ENCODE peak calls at places on chromosomes 2 and 18, in seven cellular contexts. Y is fibroblast of mammary gland, R is transverse colon, V is heart left ventricle, E is cardiac muscle cell, C is BJ, J is H9. F is an unnamed sample.

GRCh38 chr2:32068-32467 is 14.2 kb downstream of the FAM110C start:
- DNase-seq in Y (no peak), R (no peak), V (no peak), E (no peak), C (no peak), J (no peak), F (no peak)

GRCh38 chr2:64217198-64217869 is 73.1 kb upstream of the PELI1 start:
- DNase-seq in Y (no peak), R (no peak), V (no peak), E (no peak), C (no peak), J (no peak), F (no peak)

GRCh38 chr2:23092831-23093230 is 292.1 kb upstream of the KLHL29 start:
- DNase-seq in Y (peak; percentile 4), R (no peak), V (no peak), E (peak; percentile 6), C (no peak), J (no peak), F (no peak)

GRCh38 chr2:11753886-11754704 is 7.7 kb downstream of the LPIN1 start:
- DNase-seq in Y (peak; percentile 75), R (peak; percentile 65), V (peak; percentile 46), E (peak; percentile 68), C (no peak), J (no peak), F (peak; percentile 43)

GRCh38 chr18:62118324-62118723 is 68.5 kb downstream of the PIGN start:
- DNase-seq in Y (peak; percentile 83), R (no peak), V (no peak), E (peak; percentile 90), C (peak; percentile 43), J (no peak), F (no peak)

GRCh38 chr2:211391206-211391605 is 834.8 kb downstream of the CPS1 start:
- DNase-seq in Y (no peak), R (no peak), V (no peak), E (no peak), C (no peak), J (no peak), F (no peak)

GRCh38 chr2:41717883-41718282 is 329.9 kb upstream of the PKDCC start:
- DNase-seq in Y (peak; percentile 27), R (no peak), V (no peak), E (no peak), C (no peak), J (no peak), F (no peak)

GRCh38 chr18:50956116-50956515 is 11.7 kb upstream of the ELAC1 start:
- DNase-seq in Y (no peak), R (no peak), V (no peak), E (no peak), C (no peak), J (no peak), F (no peak)

GRCh38 chr2:100178085-100178788 is 35.8 kb upstream of the AFF3 start:
- DNase-seq in Y (peak; percentile 47), R (no peak), V (no peak), E (peak; percentile 60), C (no peak), J (peak; percentile 88), F (no peak)

GRCh38 chr2:215664847-215665525 is 229.1 kb upstream of the FN1 start:
- DNase-seq in Y (peak; percentile 97), R (no peak), V (no peak), E (peak; percentile 83), C (peak; percentile 77), J (no peak), F (no peak)

GRCh38 chr2:179440642-179441251 is 176.1 kb upstream of the SESTD1 start:
- DNase-seq in Y (peak; percentile 60), R (no peak), V (no peak), E (peak; percentile 61), C (no peak), J (no peak), F (no peak)

GRCh38 chr2:217868911-217869334 is 133.9 kb downstream of the TNS1 start:
- DNase-seq in Y (peak; percentile 70), R (no peak), V (no peak), E (peak; percentile 64), C (peak; percentile 9), J (no peak), F (no peak)

GRCh38 chr2:146661494-146662096 is 1183.2 kb upstream of the ACVR2A start:
- DNase-seq in Y (peak; percentile 61), R (no peak), V (no peak), E (peak; percentile 64), C (no peak), J (no peak), F (no peak)

GRCh38 chr2:3100386-3100785 is 277.2 kb downstream of the EIPR1 start:
- DNase-seq in Y (no peak), R (no peak), V (no peak), E (no peak), C (no peak), J (no peak), F (no peak)

GRCh38 chr2:3097804-3098203 is 279.8 kb downstream of the EIPR1 start:
- DNase-seq in Y (no peak), R (no peak), V (no peak), E (no peak), C (no peak), J (peak; percentile 13), F (no peak)

GRCh38 chr2:3099860-3100234 is 277.8 kb downstream of the EIPR1 start:
- DNase-seq in Y (no peak), R (no peak), V (no peak), E (no peak), C (no peak), J (no peak), F (no peak)

GRCh38 chr2:3099145-3099859 is 278.3 kb downstream of the EIPR1 start:
- DNase-seq in Y (no peak), R (no peak), V (no peak), E (no peak), C (no peak), J (no peak), F (no peak)

DNA sequence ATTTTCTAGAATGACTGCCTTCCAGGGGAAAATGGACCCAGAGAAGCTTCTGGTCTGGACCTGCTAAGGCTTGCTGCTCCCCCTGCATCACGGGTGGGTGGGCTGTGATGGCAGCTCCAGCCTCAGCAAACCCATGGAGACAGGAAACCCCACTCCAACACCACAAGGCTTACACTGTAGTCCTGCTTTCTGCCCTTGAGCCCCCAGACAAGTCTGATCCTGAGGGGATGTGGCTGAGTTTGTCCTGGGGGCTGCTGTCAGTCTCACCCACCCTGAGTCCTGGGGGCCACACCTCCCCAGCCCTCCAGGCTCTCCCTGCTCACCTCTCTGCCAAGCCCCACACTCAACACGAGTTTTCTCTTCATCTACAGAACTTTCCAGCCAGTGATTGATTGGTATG is 279.4 kb downstream of the EIPR1 start:
- DNase-seq in Y (no peak), R (no peak), V (no peak), E (no peak), C (no peak), J (no peak), F (no peak)
- TF ChIP-seq CTCF in Y (no peak), R (no peak), V (no peak), E (no peak), C (no peak), J (no peak), F (no peak)

GRCh38 chr18:58335821-58336220 is 291.8 kb downstream of the NEDD4L start:
- DNase-seq in Y (no peak), R (no peak), V (no peak), E (no peak), C (no peak), J (no peak), F (no peak)
- TF ChIP-seq CTCF in Y (peak; percentile 37), R (no peak), V (peak; percentile 14), E (peak; percentile 29), C (peak; percentile 40), J (peak; percentile 51), F (no peak)

GRCh38 chr2:159088906-159089305 is 120.5 kb downstream of the TANC1 start:
- DNase-seq in Y (no peak), R (no peak), V (no peak), E (no peak), C (no peak), J (no peak), F (no peak)
- TF ChIP-seq CTCF in Y (no peak), R (no peak), V (no peak), E (no peak), C (no peak), J (peak; percentile 48), F (no peak)

GRCh38 chr2:30686669-30687068 is 120.6 kb downstream of the CAPN13 start:
- DNase-seq in Y (no peak), R (no peak), V (no peak), E (no peak), C (no peak), J (no peak), F (no peak)

GRCh38 chr2:30684546-30684945 is 122.7 kb downstream of the CAPN13 start:
- DNase-seq in Y (no peak), R (no peak), V (no peak), E (no peak), C (no peak), J (no peak), F (no peak)

GRCh38 chr2:30684026-30684425 is 123.2 kb downstream of the CAPN13 start:
- DNase-seq in Y (no peak), R (no peak), V (no peak), E (no peak), C (no peak), J (no peak), F (no peak)

GRCh38 chr2:30684996-30685395 is 122.2 kb downstream of the CAPN13 start:
- DNase-seq in Y (no peak), R (no peak), V (no peak), E (no peak), C (no peak), J (no peak), F (no peak)

GRCh38 chr2:30686000-30686399 is 121.2 kb downstream of the CAPN13 start:
- DNase-seq in Y (no peak), R (no peak), V (no peak), E (no peak), C (no peak), J (peak; percentile 73), F (no peak)
- TF ChIP-seq CTCF in Y (peak; percentile 24), R (no peak), V (peak; percentile 33), E (peak; percentile 23), C (peak; percentile 19), J (peak; percentile 66), F (no peak)

GRCh38 chr2:232365621-232366321 is 12.8 kb upstream of the ALPP start:
- DNase-seq in Y (no peak), R (no peak), V (no peak), E (peak; percentile 35), C (no peak), J (peak; percentile 84), F (no peak)

GRCh38 chr2:232367016-232367415 is 11.5 kb upstream of the ALPP start:
- DNase-seq in Y (no peak), R (no peak), V (no peak), E (no peak), C (no peak), J (no peak), F (no peak)

GRCh38 chr2:232368311-232368731 is 10.2 kb upstream of the ALPP start:
- DNase-seq in Y (no peak), R (no peak), V (no peak), E (no peak), C (no peak), J (peak; percentile 59), F (no peak)

GRCh38 chr2:232369126-232369955 is 9.2 kb upstream of the ALPP start:
- DNase-seq in Y (no peak), R (no peak), V (no peak), E (no peak), C (no peak), J (no peak), F (no peak)

GRCh38 chr2:232367591-232368233 is 10.8 kb upstream of the ALPP start:
- DNase-seq in Y (no peak), R (no peak), V (no peak), E (no peak), C (no peak), J (peak; percentile 87), F (no peak)
- TF ChIP-seq CTCF in Y (peak; percentile 2), R (no peak), V (no peak), E (peak; percentile 4), C (peak; percentile 12), J (peak; percentile 73), F (no peak)